ENCODE peak calls at places on chromosomes 12 and 14, in four cellular contexts. H is heart right ventricle, I is IMR-90, Q is BJ. F is an unnamed sample.

GRCh38 chr12:86948851-86949250 is 692.7 kb upstream of the MGAT4C start:
- DNase-seq in H (no peak), I (peak), Q (no peak), F (no peak)

GRCh38 chr14:100303179-100303578 is 3.1 kb downstream of the SLC25A29 start:
- DNase-seq in H (no peak), I (no peak), Q (no peak), F (no peak)

GRCh38 chr12:124289634-124290600 is 5.0 kb upstream of the RFLNA start:
- DNase-seq in H (no peak), I (peak), Q (peak), F (no peak)

GRCh38 chr12:991350-992278 is 591 bp downstream of the ERC1 start:
- DNase-seq in H (no peak), I (peak), Q (no peak), F (peak)

GRCh38 chr12:53746592-53747491 is 4.9 kb downstream of the CISTR start:
- DNase-seq in H (peak), I (peak), Q (peak), F (peak)

GRCh38 chr12:66247741-66248140 is 54.6 kb upstream of the HELB start:
- DNase-seq in H (no peak), I (no peak), Q (no peak), F (no peak)

GRCh38 chr14:22740020-22740419 is 26.5 kb upstream of the OXA1L start:
- DNase-seq in H (no peak), I (no peak), Q (no peak), F (no peak)

GRCh38 chr12:51341259-51342007 is 5.0 kb downstream of the CELA1 start:
- DNase-seq in H (no peak), I (peak), Q (peak), F (peak)

GRCh38 chr14:32727827-32728226 is 210.9 kb upstream of the NPAS3 start:
- DNase-seq in H (no peak), I (no peak), Q (no peak), F (no peak)

GRCh38 chr14:35855886-35856481 is 29.8 kb downstream of the BRMS1L start:
- DNase-seq in H (no peak), I (no peak), Q (no peak), F (no peak)

GRCh38 chr14:55440385-55440784 is at the start of gene TBPL2:
- DNase-seq in H (no peak), I (no peak), Q (no peak), F (no peak)

GRCh38 chr14:67241416-67242362 is at the start of gene PALS1:
- DNase-seq in H (no peak), I (peak), Q (peak), F (peak)

GRCh38 chr12:47801170-47801903 is 18.4 kb downstream of the HDAC7 start:
- DNase-seq in H (no peak), I (no peak), Q (no peak), F (no peak)

GRCh38 chr14:96631621-96632362 is 129.6 kb downstream of the PAPOLA start:
- DNase-seq in H (no peak), I (no peak), Q (no peak), F (no peak)

GRCh38 chr12:26740991-26741390 is 92.0 kb downstream of the ITPR2 start:
- DNase-seq in H (no peak), I (no peak), Q (no peak), F (peak)

GRCh38 chr12:52206309-52207040 is 14.7 kb upstream of the KRT80 start:
- DNase-seq in H (no peak), I (no peak), Q (no peak), F (no peak)

GRCh38 chr12:67804168-67804567 is 155.6 kb downstream of the DYRK2 start:
- DNase-seq in H (no peak), I (no peak), Q (no peak), F (no peak)

GRCh38 chr12:112116232-112117060 is 7.9 kb upstream of the NAA25 start:
- DNase-seq in H (peak), I (peak), Q (no peak), F (no peak)

GRCh38 chr12:26226119-26226518 is 30.7 kb downstream of the SSPN start:
- DNase-seq in H (no peak), I (no peak), Q (no peak), F (no peak)

DNA sequence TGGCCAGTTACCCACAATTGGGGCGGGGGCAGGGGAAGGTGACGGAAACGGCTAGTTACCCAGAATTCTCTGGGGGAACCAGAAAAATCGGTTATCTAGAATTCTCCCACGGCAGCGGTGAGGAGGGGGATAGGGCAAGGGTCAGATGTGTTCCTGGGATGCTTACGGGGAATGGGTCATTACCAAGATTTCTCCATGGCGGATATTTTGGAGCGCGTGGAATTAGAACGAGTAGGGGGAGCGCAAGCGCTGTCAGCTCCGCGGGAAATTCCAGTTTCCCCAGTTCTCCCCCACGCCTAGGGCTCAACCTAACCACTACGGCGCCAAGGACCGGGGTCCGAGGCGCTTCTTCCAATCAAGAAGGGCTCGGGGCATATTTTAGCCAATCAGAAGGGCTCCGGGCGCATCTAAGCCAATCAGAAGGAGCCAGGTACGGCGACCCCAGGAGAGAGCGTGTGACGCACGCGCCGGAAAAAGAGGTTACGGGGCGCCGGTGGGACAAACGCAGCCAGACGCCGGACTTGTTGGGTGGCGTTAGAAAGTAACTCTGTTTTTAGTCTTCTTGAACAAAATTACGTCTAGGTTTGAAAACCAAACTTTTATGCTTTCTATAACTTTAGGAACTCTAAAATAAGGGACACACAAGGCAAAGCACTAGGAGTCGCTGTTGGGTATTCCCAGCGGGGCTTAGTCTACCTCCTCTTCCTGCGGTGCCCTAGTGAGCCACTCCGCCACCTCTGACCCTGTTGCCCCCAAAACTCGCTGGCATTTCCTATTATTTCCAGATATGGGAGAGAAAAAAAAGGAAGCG is at the start of gene PAN2:
- DNase-seq in H (peak), I (peak), Q (peak), F (peak)
- TF ChIP-seq CTCF in H (no peak), I (peak), Q (peak), F (peak)

DNA sequence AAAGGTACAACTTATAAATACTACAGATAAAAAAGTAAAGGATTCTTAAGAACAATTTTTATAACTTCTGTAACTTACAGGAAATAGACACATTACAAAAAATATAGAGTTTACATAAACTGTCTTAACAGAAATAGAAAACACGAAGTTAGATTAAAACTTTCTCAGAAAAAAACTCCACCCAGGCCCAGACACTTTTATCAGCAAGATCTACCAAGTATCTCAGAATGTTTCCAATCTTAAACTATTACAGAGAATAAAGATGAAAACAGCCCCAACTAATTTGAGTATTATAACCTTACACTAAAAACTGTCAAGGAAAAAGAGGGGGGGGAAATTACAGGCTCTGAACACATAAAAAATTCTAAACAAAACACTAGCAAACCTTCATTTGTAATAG is 8.2 kb downstream of the ZFC3H1 start:
- DNase-seq in H (no peak), I (no peak), Q (no peak), F (no peak)
- H3K4me3 ChIP-seq in H (no peak), I (no peak), Q (no peak), F (no peak)

GRCh38 chr14:99199854-99200653 is 71.9 kb downstream of the BCL11B start:
- DNase-seq in H (peak), I (no peak), Q (no peak), F (no peak)
- TF ChIP-seq CTCF in H (no peak), I (no peak), Q (peak), F (no peak)

GRCh38 chr14:50342211-50343080 is 30.3 kb downstream of the DMAC2L start:
- DNase-seq in H (peak), I (peak), Q (peak), F (peak)
- H3K4me3 ChIP-seq in H (peak), I (peak), Q (peak), F (no peak)

DNA sequence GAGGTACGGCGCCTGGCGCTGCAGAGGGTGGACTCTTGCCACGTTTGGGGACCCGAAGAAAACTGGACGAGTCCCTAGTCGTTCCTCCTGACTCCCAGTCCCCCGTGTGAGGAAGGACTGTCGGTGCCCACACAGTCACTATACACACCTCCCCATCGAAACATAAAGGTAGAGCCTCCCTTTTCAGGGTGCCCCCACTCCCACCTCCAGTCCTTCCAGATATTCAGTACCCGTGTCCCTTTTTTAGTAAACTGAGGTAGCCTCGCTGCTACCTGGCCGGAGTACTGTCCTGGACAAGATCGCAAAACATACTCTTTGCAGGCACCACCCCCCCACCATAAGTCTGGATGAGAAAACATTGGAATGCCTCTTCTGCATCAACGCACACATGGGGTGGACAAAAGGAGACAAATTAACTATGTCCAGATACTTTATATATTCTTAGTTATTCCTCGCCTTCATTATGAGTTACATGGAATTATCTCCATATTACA is 610 bp upstream of the KMT2D start:
- DNase-seq in H (no peak), I (no peak), Q (no peak), F (no peak)
- TF ChIP-seq CTCF in H (no peak), I (no peak), Q (no peak), F (no peak)

GRCh38 chr14:50808053-50808452 is 22.9 kb downstream of the NIN start:
- DNase-seq in H (no peak), I (no peak), Q (no peak), F (no peak)
- H3K4me3 ChIP-seq in H (no peak), I (no peak), Q (no peak), F (no peak)

GRCh38 chr14:89773151-89773550 is 181.4 kb downstream of the EFCAB11 start:
- DNase-seq in H (no peak), I (no peak), Q (no peak), F (no peak)

GRCh38 chr14:89771251-89771650 is 183.3 kb downstream of the EFCAB11 start:
- DNase-seq in H (no peak), I (peak), Q (no peak), F (peak)

GRCh38 chr14:89775161-89775560 is 179.4 kb downstream of the EFCAB11 start:
- DNase-seq in H (no peak), I (no peak), Q (no peak), F (no peak)

GRCh38 chr14:89767861-89768268 is 186.7 kb downstream of the EFCAB11 start:
- DNase-seq in H (no peak), I (peak), Q (no peak), F (peak)

DNA sequence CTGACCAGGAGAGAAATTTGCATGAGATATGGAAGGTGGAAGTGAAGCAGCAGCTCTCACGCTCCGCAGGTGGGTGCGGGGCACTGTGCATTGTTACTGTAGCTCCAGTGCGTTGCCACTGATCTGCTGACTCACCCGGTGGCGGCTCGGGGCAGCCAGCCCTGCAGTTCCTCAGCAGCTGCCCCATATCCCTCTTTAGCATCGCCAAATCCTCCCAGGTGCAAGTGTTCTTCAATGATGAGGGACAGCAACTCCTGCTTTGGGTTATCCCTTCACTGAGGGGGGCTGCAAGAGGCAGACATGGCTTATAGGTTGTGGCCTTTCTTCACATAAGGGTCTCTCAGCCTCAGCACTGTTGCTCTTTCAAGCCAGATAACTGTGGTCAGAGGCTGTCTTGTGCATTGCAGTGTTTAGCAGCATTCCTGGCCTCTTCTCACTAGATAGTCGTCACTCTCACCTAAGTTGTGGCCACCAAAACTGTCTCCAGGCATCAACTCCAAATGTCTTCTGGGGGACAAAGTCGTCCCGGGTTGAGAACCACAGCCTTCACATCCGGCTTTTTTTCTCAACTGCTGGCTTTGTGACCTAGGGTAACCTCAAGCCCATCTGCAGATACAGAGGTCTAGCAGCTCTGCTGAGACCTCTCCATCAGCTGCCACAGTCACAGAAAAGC is 180.8 kb downstream of the EFCAB11 start:
- DNase-seq in H (peak), I (peak), Q (no peak), F (peak)
- TF ChIP-seq CTCF in H (no peak), I (no peak), Q (no peak), F (no peak)

GRCh38 chr12:55682087-55682796 is 25.5 kb downstream of the ITGA7 start:
- DNase-seq in H (no peak), I (no peak), Q (no peak), F (no peak)
- H3K4me3 ChIP-seq in H (peak), I (no peak), Q (no peak), F (no peak)

F was measured in bronchial epithelial cell.